ENCODE peak calls at places on chromosomes 6 and 20, in nine cellular contexts. One of them, this sample, is unnamed.

GRCh38 chr6:73516712-73517489 is 3.9 kb downstream of the EEF1A1 start:
- DNase-seq in cardiac fibroblast: peak
- DNase-seq in activated CD4-positive, alpha-beta T cell treated with anti-CD3 and anti-CD28 coated beads for 4 hours: no peak
- DNase-seq in T-cell: no peak
- DNase-seq in NCI-H460: no peak
- DNase-seq in effector CD4-positive, alpha-beta T cell: no peak
- DNase-seq in caudate nucleus: no peak
- DNase-seq in choroid plexus epithelial cell: no peak
- DNase-seq in glutamatergic neuron: no peak
- DNase-seq in this sample: peak

GRCh38 chr6:141107562-141108160 is 1025.1 kb upstream of the GJE1 start:
- DNase-seq in choroid plexus epithelial cell: peak
- DNase-seq in activated CD4-positive, alpha-beta T cell treated with anti-CD3 and anti-CD28 coated beads for 4 hours: no peak
- DNase-seq in effector CD4-positive, alpha-beta T cell: no peak
- DNase-seq in caudate nucleus: no peak
- DNase-seq in cardiac fibroblast: peak
- DNase-seq in T-cell: no peak
- DNase-seq in glutamatergic neuron: no peak
- DNase-seq in NCI-H460: no peak
- DNase-seq in this sample: peak

GRCh38 chr6:105431226-105431625 is 28.3 kb upstream of the PREP start:
- DNase-seq in NCI-H460: peak
- DNase-seq in T-cell: no peak
- DNase-seq in cardiac fibroblast: peak
- DNase-seq in glutamatergic neuron: no peak
- DNase-seq in choroid plexus epithelial cell: peak
- DNase-seq in effector CD4-positive, alpha-beta T cell: peak
- DNase-seq in caudate nucleus: no peak
- DNase-seq in activated CD4-positive, alpha-beta T cell treated with anti-CD3 and anti-CD28 coated beads for 4 hours: peak
- DNase-seq in this sample: peak

GRCh38 chr6:63236398-63236817 is 25.1 kb downstream of the FKBP1C start:
- DNase-seq in effector CD4-positive, alpha-beta T cell: no peak
- DNase-seq in caudate nucleus: no peak
- DNase-seq in NCI-H460: no peak
- DNase-seq in T-cell: no peak
- DNase-seq in choroid plexus epithelial cell: no peak
- DNase-seq in glutamatergic neuron: no peak
- DNase-seq in cardiac fibroblast: no peak
- DNase-seq in activated CD4-positive, alpha-beta T cell treated with anti-CD3 and anti-CD28 coated beads for 4 hours: no peak
- DNase-seq in this sample: no peak

GRCh38 chr20:1440024-1440423 is 26.6 kb downstream of the NSFL1C start:
- DNase-seq in T-cell: no peak
- DNase-seq in choroid plexus epithelial cell: peak
- DNase-seq in glutamatergic neuron: no peak
- DNase-seq in cardiac fibroblast: peak
- DNase-seq in caudate nucleus: no peak
- DNase-seq in effector CD4-positive, alpha-beta T cell: no peak
- DNase-seq in activated CD4-positive, alpha-beta T cell treated with anti-CD3 and anti-CD28 coated beads for 4 hours: peak
- DNase-seq in NCI-H460: no peak
- DNase-seq in this sample: peak

GRCh38 chr6:1267057-1267732 is 44.7 kb upstream of the FOXQ1 start:
- DNase-seq in glutamatergic neuron: no peak
- DNase-seq in NCI-H460: peak
- DNase-seq in activated CD4-positive, alpha-beta T cell treated with anti-CD3 and anti-CD28 coated beads for 4 hours: no peak
- DNase-seq in caudate nucleus: no peak
- DNase-seq in choroid plexus epithelial cell: peak
- DNase-seq in cardiac fibroblast: no peak
- DNase-seq in T-cell: no peak
- DNase-seq in effector CD4-positive, alpha-beta T cell: no peak
- DNase-seq in this sample: peak

GRCh38 chr6:134676307-134677281 is 273.3 kb downstream of the ALDH8A1 start:
- DNase-seq in NCI-H460: no peak
- DNase-seq in glutamatergic neuron: no peak
- DNase-seq in T-cell: no peak
- DNase-seq in cardiac fibroblast: peak
- DNase-seq in effector CD4-positive, alpha-beta T cell: no peak
- DNase-seq in activated CD4-positive, alpha-beta T cell treated with anti-CD3 and anti-CD28 coated beads for 4 hours: no peak
- DNase-seq in choroid plexus epithelial cell: peak
- DNase-seq in caudate nucleus: peak
- DNase-seq in this sample: peak

GRCh38 chr6:94052754-94053153 is 633.4 kb upstream of the EPHA7 start:
- DNase-seq in choroid plexus epithelial cell: peak
- DNase-seq in T-cell: no peak
- DNase-seq in activated CD4-positive, alpha-beta T cell treated with anti-CD3 and anti-CD28 coated beads for 4 hours: no peak
- DNase-seq in caudate nucleus: no peak
- DNase-seq in glutamatergic neuron: no peak
- DNase-seq in effector CD4-positive, alpha-beta T cell: no peak
- DNase-seq in NCI-H460: no peak
- DNase-seq in cardiac fibroblast: peak
- DNase-seq in this sample: peak

GRCh38 chr20:35317416-35317815 is 25.2 kb upstream of the FAM83C start:
- DNase-seq in caudate nucleus: no peak
- DNase-seq in activated CD4-positive, alpha-beta T cell treated with anti-CD3 and anti-CD28 coated beads for 4 hours: no peak
- DNase-seq in cardiac fibroblast: no peak
- DNase-seq in choroid plexus epithelial cell: no peak
- DNase-seq in T-cell: no peak
- DNase-seq in glutamatergic neuron: no peak
- DNase-seq in effector CD4-positive, alpha-beta T cell: no peak
- DNase-seq in NCI-H460: no peak
- DNase-seq in this sample: no peak

This sample was measured in fibroblast of mammary gland.